ENCODE peak calls at places on chromosome 1, in eight cellular contexts. Q is activated CD4-positive, alpha-beta T cell treated with anti-CD3 and anti-CD28 coated beads, Interleukin-2, amount 10 ng/mL, durations not matched to agents 7 days and 5 days; B is cardiac muscle cell; W is ELF-1; S is stimulated activated CD8-positive, alpha-beta memory T cell treated with anti-CD3 and anti-CD28 coated beads, Interleukin-2, amount 100 ng/mL, for 48 hours; R is NCI-H524; Z is central memory CD4-positive, alpha-beta T cell; M is bronchial epithelial cell. U is an unnamed sample.

GRCh38 chr1:162561616-162562451 is at the start of gene UAP1:
- DNase-seq in Q (no peak), B (no peak), W (no peak), S (no peak), R (no peak), Z (no peak), M (no peak), U (no peak)

GRCh38 chr1:230792691-230793462 is 45.7 kb downstream of the CAPN9 start:
- DNase-seq in Q (no peak), B (no peak), W (no peak), S (no peak), R (no peak), Z (no peak), M (peak), U (peak)

GRCh38 chr1:27496604-27497155 is 6.7 kb upstream of the WASF2 start:
- DNase-seq in Q (no peak), B (peak), W (peak), S (no peak), R (no peak), Z (no peak), M (no peak), U (no peak)

GRCh38 chr1:230855886-230856285 is 12.4 kb downstream of the C1orf198 start:
- DNase-seq in Q (no peak), B (no peak), W (no peak), S (no peak), R (no peak), Z (no peak), M (no peak), U (peak)

GRCh38 chr1:107450899-107451664 is 310.2 kb downstream of the NTNG1 start:
- DNase-seq in Q (no peak), B (no peak), W (no peak), S (no peak), R (no peak), Z (no peak), M (no peak), U (no peak)

GRCh38 chr1:117818456-117818855 is 111.0 kb downstream of the GDAP2 start:
- DNase-seq in Q (no peak), B (no peak), W (no peak), S (no peak), R (no peak), Z (no peak), M (no peak), U (no peak)

GRCh38 chr1:19327301-19327700 is 15.2 kb downstream of the SLC66A1 start:
- DNase-seq in Q (no peak), B (no peak), W (no peak), S (no peak), R (peak), Z (no peak), M (no peak), U (no peak)

GRCh38 chr1:59077739-59078503 is 219.0 kb upstream of the FGGY start:
- DNase-seq in Q (no peak), B (peak), W (peak), S (no peak), R (peak), Z (no peak), M (no peak), U (no peak)